ENCODE peak calls at places on chromosomes 4 and X, in five cellular contexts. K is mesenchymal stem cell, O is neuronal stem cell, R is H1, F is trophoblast cell. N is an unnamed sample.

GRCh38 chrX:104335765-104336164 is 81.0 kb upstream of the ESX1 start:
- DNase-seq in F (peak), R (no peak), K (peak), O (no peak), N (no peak)

GRCh38 chr4:119627267-119628190 is 1.1 kb downstream of the PDE5A start:
- DNase-seq in K (peak), F (peak), O (peak), R (peak), N (peak)

GRCh38 chr4:83535945-83536648 is at the start of gene GPAT3:
- DNase-seq in R (no peak), O (peak), F (peak), K (peak), N (peak)

GRCh38 chr4:144709793-144710525 is 64.0 kb downstream of the HHIP start:
- DNase-seq in F (no peak), R (no peak), O (no peak), K (no peak), N (no peak)

GRCh38 chr4:3417448-3417847 is 24.3 kb upstream of the HGFAC start:
- DNase-seq in F (no peak), O (no peak), K (no peak), R (no peak), N (peak)

GRCh38 chrX:68917799-68918198 is 89.0 kb downstream of the EFNB1 start:
- DNase-seq in K (no peak), F (no peak), O (peak), R (no peak), N (no peak)

GRCh38 chrX:45801554-45801953 is 600.9 kb upstream of the DIPK2B start:
- DNase-seq in F (no peak), K (peak), O (no peak), R (no peak), N (no peak)

GRCh38 chrX:21946925-21947641 is 6.6 kb downstream of the SMS start:
- DNase-seq in R (no peak), F (no peak), O (no peak), K (peak), N (peak)

GRCh38 chr4:146709956-146710355 is 71.3 kb downstream of the POU4F2 start:
- DNase-seq in K (no peak), F (no peak), O (no peak), R (no peak), N (no peak)

GRCh38 chrX:132740316-132741123 is 217.9 kb downstream of the HS6ST2 start:
- DNase-seq in F (no peak), R (no peak), O (peak), K (peak), N (no peak)

GRCh38 chr4:85398276-85398675 is 76.7 kb upstream of the ARHGAP24 start:
- DNase-seq in F (peak), O (no peak), K (peak), R (no peak), N (no peak)

GRCh38 chr4:786074-786741 is 39.7 kb downstream of the CPLX1 start:
- DNase-seq in K (no peak), R (no peak), F (no peak), O (no peak), N (no peak)

GRCh38 chr4:127240721-127241120 is 392.0 kb upstream of the INTU start:
- DNase-seq in K (no peak), F (no peak), R (no peak), O (no peak), N (no peak)

GRCh38 chr4:143555676-143556075 is 42.2 kb downstream of the SMARCA5 start:
- DNase-seq in K (no peak), O (no peak), R (no peak), F (peak), N (no peak)

GRCh38 chrX:113522814-113523213 is 682.2 kb upstream of the AMOT start:
- DNase-seq in R (no peak), O (no peak), F (no peak), K (no peak), N (no peak)

GRCh38 chr4:169557061-169557636 is 55.2 kb downstream of the NEK1 start:
- DNase-seq in F (no peak), O (no peak), K (no peak), R (no peak), N (no peak)

GRCh38 chr4:185082549-185082948 is 60.5 kb upstream of the SLC25A4 start:
- DNase-seq in K (no peak), R (no peak), O (no peak), F (no peak), N (no peak)

GRCh38 chr4:109462802-109463201 is 29.2 kb downstream of the SEC24B start:
- DNase-seq in R (no peak), O (no peak), F (no peak), K (no peak), N (no peak)

GRCh38 chr4:10441512-10441911 is 15.7 kb downstream of the ZNF518B start:
- DNase-seq in K (no peak), O (no peak), F (no peak), R (no peak), N (no peak)

GRCh38 chr4:6610856-6611430 is 29.5 kb upstream of the MRFAP1 start:
- DNase-seq in O (no peak), K (no peak), R (no peak), F (no peak), N (no peak)

GRCh38 chrX:22399793-22400192 is 127.1 kb downstream of the CBLL2 start:
- DNase-seq in K (peak), R (no peak), O (no peak), F (peak), N (no peak)

GRCh38 chrX:47380268-47380667 is 9.9 kb downstream of the ZNF157 start:
- DNase-seq in O (no peak), K (no peak), F (no peak), R (no peak), N (no peak)

GRCh38 chr4:42555828-42556227 is 101.1 kb downstream of the ATP8A1 start:
- DNase-seq in F (no peak), K (no peak), R (no peak), O (no peak), N (no peak)

GRCh38 chrX:137548261-137548660 is 17.7 kb upstream of the ZIC3 start:
- DNase-seq in O (no peak), R (no peak), K (no peak), F (no peak), N (peak)

GRCh38 chr4:73311428-73311827 is 52.8 kb upstream of the ANKRD17 start:
- DNase-seq in K (peak), F (no peak), R (no peak), O (no peak), N (no peak)

GRCh38 chr4:85961887-85962286 is 398.0 kb downstream of the MAPK10 start:
- DNase-seq in O (no peak), R (no peak), K (no peak), F (no peak), N (no peak)

GRCh38 chrX:41002021-41002420 is 83.2 kb upstream of the USP9X start:
- DNase-seq in R (no peak), O (no peak), F (no peak), K (no peak), N (no peak)

GRCh38 chr4:78638324-78639172 is 87.0 kb downstream of the ANXA3 start:
- DNase-seq in O (no peak), R (no peak), F (no peak), K (no peak), N (no peak)

GRCh38 chr4:7557447-7557846 is 122.7 kb upstream of the PSAPL1 start:
- DNase-seq in O (no peak), F (no peak), K (peak), R (no peak), N (no peak)

GRCh38 chrX:54423161-54423888 is 16.9 kb upstream of the TSR2 start:
- DNase-seq in K (no peak), F (no peak), R (no peak), O (no peak), N (peak)

GRCh38 chr4:26953770-26954423 is 93.3 kb downstream of the STIM2 start:
- DNase-seq in O (no peak), F (no peak), K (no peak), R (no peak), N (no peak)

GRCh38 chr4:128305942-128306341 is 18.3 kb upstream of the PGRMC2 start:
- DNase-seq in K (no peak), O (no peak), R (no peak), F (no peak), N (no peak)

GRCh38 chrX:39772057-39772832 is 325.5 kb downstream of the BCOR start:
- DNase-seq in R (peak), F (no peak), K (peak), O (no peak), N (peak)

GRCh38 chr4:135192746-135193535 is 991.4 kb upstream of the PABPC4L start:
- DNase-seq in F (no peak), R (no peak), O (no peak), K (peak), N (no peak)

GRCh38 chr4:93475730-93476129 is 352.8 kb upstream of the ATOH1 start:
- DNase-seq in R (no peak), O (no peak), K (no peak), F (no peak), N (no peak)

GRCh38 chr4:30875659-30876269 is 155.6 kb downstream of the PCDH7 start:
- DNase-seq in O (no peak), K (no peak), F (no peak), R (no peak), N (no peak)

GRCh38 chr4:76214269-76214628 is 625 bp upstream of the SCARB2 start:
- DNase-seq in K (no peak), F (no peak), R (no peak), O (no peak), N (peak)
- H3K14ac ChIP-seq in K (no peak), F (peak), R (no peak), O (no peak), N (peak)

GRCh38 chr4:20760053-20760452 is 59.8 kb downstream of the PACRGL start:
- DNase-seq in R (no peak), K (no peak), O (no peak), F (no peak), N (peak)
- H2BK12ac ChIP-seq in R (no peak), K (no peak), O (no peak), F (no peak), N (no peak)

DNA sequence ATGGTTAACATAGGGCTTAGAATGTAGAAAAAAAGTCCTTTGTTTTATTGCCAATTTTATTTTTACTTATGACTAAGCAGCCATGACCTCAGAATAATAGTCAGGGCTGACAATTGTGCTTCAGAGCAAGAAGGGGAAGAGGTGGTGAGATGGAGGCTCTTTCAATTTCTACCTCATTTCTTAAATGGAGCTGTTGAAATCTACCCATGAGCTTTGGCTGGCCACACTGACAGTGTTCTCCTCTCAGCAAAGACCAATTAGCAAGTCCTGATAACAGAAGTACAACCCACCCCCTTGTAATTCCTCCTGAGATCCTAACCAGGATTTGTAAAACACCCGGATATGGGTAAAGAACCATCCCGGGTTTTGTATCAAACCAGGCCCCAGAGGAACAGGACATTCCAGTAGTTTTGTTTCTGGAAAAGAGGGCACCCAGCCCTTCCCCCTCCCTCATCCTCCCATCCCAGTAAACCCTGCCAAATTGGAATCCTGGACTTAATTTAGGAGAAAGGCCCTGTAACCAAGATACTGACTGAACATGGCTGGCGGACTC is at the start of gene HEPH:
- DNase-seq in R (peak), O (peak), K (peak), F (no peak), N (peak)
- H2AFZ ChIP-seq in R (peak), O (peak), K (no peak), F (no peak), N (peak)

DNA sequence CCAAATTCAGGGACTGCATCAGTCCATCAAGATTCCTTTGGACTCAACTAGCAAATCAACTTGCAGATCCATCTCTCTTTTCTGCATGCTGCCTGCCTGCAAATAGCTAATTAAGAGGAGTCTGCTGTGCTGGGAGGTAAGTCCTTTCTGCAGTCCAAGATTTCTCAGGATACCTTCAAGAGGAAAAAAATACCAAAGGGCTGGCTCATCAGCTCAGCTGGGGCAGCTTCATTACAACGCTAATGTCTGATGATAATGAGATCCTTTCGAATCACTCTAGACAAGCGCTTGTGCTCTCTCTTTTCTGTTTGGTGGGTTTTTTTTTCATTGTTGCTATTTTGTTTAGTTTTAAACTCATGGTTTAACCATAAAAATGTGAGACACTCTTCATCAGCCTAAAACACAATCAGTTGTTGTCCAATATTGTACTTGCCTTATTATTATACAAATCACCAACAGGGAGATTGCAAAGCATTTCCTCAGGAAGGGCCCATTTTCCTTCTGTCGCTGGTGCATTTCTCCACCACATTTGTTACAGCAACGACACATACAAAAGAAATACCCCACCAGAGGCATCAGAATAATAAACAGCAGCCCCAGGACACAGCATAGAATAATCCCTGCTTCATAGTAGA is 50.8 kb downstream of the PROM1 start:
- DNase-seq in F (no peak), R (no peak), O (peak), K (peak), N (peak)
- H3K14ac ChIP-seq in F (no peak), R (no peak), O (no peak), K (no peak), N (no peak)

GRCh38 chr4:18366762-18367358 is 345.3 kb upstream of the LCORL start:
- DNase-seq in K (peak), F (peak), R (no peak), O (no peak), N (no peak)
- H2BK12ac ChIP-seq in K (no peak), F (peak), R (no peak), O (no peak), N (no peak)

GRCh38 chr4:138438608-138439007 is 196.5 kb upstream of the SLC7A11 start:
- DNase-seq in R (no peak), F (no peak), K (no peak), O (no peak), N (no peak)
- H2AFZ ChIP-seq in R (no peak), F (no peak), K (no peak), O (no peak), N (no peak)

DNA sequence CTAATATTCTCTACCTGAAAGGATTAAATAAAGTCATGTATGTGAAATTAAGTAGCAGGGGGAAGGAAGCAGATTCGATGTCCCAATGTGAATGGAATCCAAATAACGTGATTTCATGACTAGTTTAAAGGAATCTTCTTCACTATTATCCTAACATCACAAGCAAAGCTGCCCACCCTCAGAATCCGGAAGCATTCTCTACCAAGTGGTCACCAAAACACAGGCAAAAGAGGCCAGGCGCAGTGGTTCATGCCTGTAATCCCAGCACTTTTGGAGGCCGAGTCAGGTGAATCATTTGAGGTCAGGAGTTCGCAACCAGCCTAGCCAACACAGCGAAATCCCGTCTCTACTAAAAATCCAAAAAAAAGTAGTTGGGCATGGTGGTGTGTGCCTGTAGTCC is 212.9 kb downstream of the LDB2 start:
- DNase-seq in R (no peak), K (no peak), O (no peak), F (no peak), N (no peak)
- H3K14ac ChIP-seq in R (no peak), K (no peak), O (no peak), F (no peak), N (no peak)

N was measured in H9.